ENCODE peak calls at places on chromosomes 7 and 10, in five cellular contexts. One of them, this sample, is unnamed.
A peak's percentile ranks its signal among the peaks of the same experiment; 100 is the strongest.

GRCh38 chr10:14723052-14723689 is 51.5 kb downstream of the FAM107B start:
- DNase-seq in Caco-2: no peak
- DNase-seq in body of pancreas: no peak
- DNase-seq in GM06990: no peak
- DNase-seq in heart right ventricle: no peak
- DNase-seq in this sample: no peak

GRCh38 chr10:132482090-132482489 is 55.5 kb upstream of the INPP5A start:
- DNase-seq in Caco-2: no peak
- DNase-seq in body of pancreas: no peak
- DNase-seq in GM06990: no peak
- DNase-seq in heart right ventricle: no peak
- DNase-seq in this sample: peak; percentile 88

GRCh38 chr10:119413738-119414611 is 128.5 kb downstream of the RGS10 start:
- DNase-seq in Caco-2: peak; percentile 77
- DNase-seq in body of pancreas: peak; percentile 21
- DNase-seq in GM06990: no peak
- DNase-seq in heart right ventricle: peak; percentile 67
- DNase-seq in this sample: peak; percentile 87

GRCh38 chr7:85030893-85031292 is 156.0 kb downstream of the SEMA3D start:
- DNase-seq in Caco-2: peak; percentile 26
- DNase-seq in body of pancreas: no peak
- DNase-seq in GM06990: no peak
- DNase-seq in heart right ventricle: no peak
- DNase-seq in this sample: no peak

GRCh38 chr7:82382276-82382675 is 61.3 kb downstream of the CACNA2D1 start:
- DNase-seq in Caco-2: no peak
- DNase-seq in body of pancreas: no peak
- DNase-seq in GM06990: no peak
- DNase-seq in heart right ventricle: no peak
- DNase-seq in this sample: no peak

GRCh38 chr7:64951250-64951848 is 39.5 kb downstream of the ZNF117 start:
- DNase-seq in Caco-2: peak; percentile 34
- DNase-seq in body of pancreas: no peak
- DNase-seq in GM06990: no peak
- DNase-seq in heart right ventricle: no peak
- DNase-seq in this sample: peak; percentile 7

GRCh38 chr7:28125381-28126046 is 55.1 kb downstream of the JAZF1 start:
- DNase-seq in Caco-2: no peak
- DNase-seq in body of pancreas: no peak
- DNase-seq in GM06990: no peak
- DNase-seq in heart right ventricle: no peak
- DNase-seq in this sample: no peak

GRCh38 chr7:44064791-44065430 is 456 bp downstream of the PGAM2 start:
- DNase-seq in Caco-2: no peak
- DNase-seq in body of pancreas: peak; percentile 56
- DNase-seq in GM06990: no peak
- DNase-seq in heart right ventricle: no peak
- DNase-seq in this sample: no peak

GRCh38 chr7:108034586-108034985 is 31.6 kb upstream of the LAMB1 start:
- DNase-seq in Caco-2: peak; percentile 85
- DNase-seq in body of pancreas: no peak
- DNase-seq in GM06990: no peak
- DNase-seq in heart right ventricle: no peak
- DNase-seq in this sample: no peak

GRCh38 chr10:71996598-71997371 is 32.6 kb downstream of the CHST3 start:
- DNase-seq in Caco-2: no peak
- DNase-seq in body of pancreas: no peak
- DNase-seq in GM06990: no peak
- DNase-seq in heart right ventricle: no peak
- DNase-seq in this sample: no peak

GRCh38 chr10:97334370-97335175 is at the start of gene FRAT2:
- DNase-seq in Caco-2: peak; percentile 93
- DNase-seq in body of pancreas: peak; percentile 94
- DNase-seq in GM06990: peak; percentile 92
- DNase-seq in heart right ventricle: peak; percentile 91
- DNase-seq in this sample: peak; percentile 74

GRCh38 chr7:42831051-42831952 is 80.6 kb downstream of the C7orf25 start:
- DNase-seq in Caco-2: peak; percentile 34
- DNase-seq in body of pancreas: peak; percentile 65
- DNase-seq in GM06990: no peak
- DNase-seq in heart right ventricle: peak; percentile 49
- DNase-seq in this sample: peak; percentile 26

GRCh38 chr7:102467581-102468415 is 3.0 kb downstream of the LRWD1 start:
- DNase-seq in Caco-2: no peak
- DNase-seq in body of pancreas: no peak
- DNase-seq in GM06990: peak; percentile 11
- DNase-seq in heart right ventricle: no peak
- DNase-seq in this sample: no peak

GRCh38 chr7:22404421-22405023 is 47.6 kb upstream of the RAPGEF5 start:
- DNase-seq in Caco-2: no peak
- DNase-seq in body of pancreas: no peak
- DNase-seq in GM06990: no peak
- DNase-seq in heart right ventricle: no peak
- DNase-seq in this sample: no peak

GRCh38 chr7:31343516-31344305 is 3.2 kb upstream of the NEUROD6 start:
- DNase-seq in Caco-2: no peak
- DNase-seq in body of pancreas: no peak
- DNase-seq in GM06990: no peak
- DNase-seq in heart right ventricle: no peak
- DNase-seq in this sample: no peak

GRCh38 chr7:66967029-66967428 is 28.4 kb downstream of the SBDS start:
- DNase-seq in Caco-2: no peak
- DNase-seq in body of pancreas: no peak
- DNase-seq in GM06990: no peak
- DNase-seq in heart right ventricle: no peak
- DNase-seq in this sample: no peak

GRCh38 chr10:116708386-116708785 is 34.0 kb downstream of the HSPA12A start:
- DNase-seq in Caco-2: no peak
- DNase-seq in body of pancreas: no peak
- DNase-seq in GM06990: no peak
- DNase-seq in heart right ventricle: no peak
- DNase-seq in this sample: peak; percentile 31

GRCh38 chr10:92434385-92434784 is 139.5 kb downstream of the IDE start:
- DNase-seq in Caco-2: no peak
- DNase-seq in body of pancreas: no peak
- DNase-seq in GM06990: no peak
- DNase-seq in heart right ventricle: no peak
- DNase-seq in this sample: no peak

GRCh38 chr10:70541738-70542564 is 60.6 kb downstream of the PRF1 start:
- DNase-seq in Caco-2: no peak
- DNase-seq in body of pancreas: no peak
- DNase-seq in GM06990: no peak
- DNase-seq in heart right ventricle: no peak
- DNase-seq in this sample: no peak

GRCh38 chr10:22325272-22325947 is 4.5 kb downstream of the BMI1 start:
- DNase-seq in Caco-2: peak; percentile 89
- DNase-seq in body of pancreas: peak; percentile 81
- DNase-seq in GM06990: peak; percentile 73
- DNase-seq in heart right ventricle: peak; percentile 80
- DNase-seq in this sample: no peak

GRCh38 chr10:78224602-78225001 is 190.9 kb downstream of the RPS24 start:
- DNase-seq in Caco-2: no peak
- DNase-seq in body of pancreas: no peak
- DNase-seq in GM06990: no peak
- DNase-seq in heart right ventricle: no peak
- DNase-seq in this sample: peak; percentile 44

GRCh38 chr10:27525819-27526218 is 21.7 kb downstream of the RAB18 start:
- DNase-seq in Caco-2: no peak
- DNase-seq in body of pancreas: no peak
- DNase-seq in GM06990: no peak
- DNase-seq in heart right ventricle: no peak
- DNase-seq in this sample: peak; percentile 14

GRCh38 chr7:155908385-155908784 is 96.1 kb upstream of the SHH start:
- DNase-seq in Caco-2: no peak
- DNase-seq in body of pancreas: no peak
- DNase-seq in GM06990: no peak
- DNase-seq in heart right ventricle: no peak
- DNase-seq in this sample: no peak

GRCh38 chr7:55964802-55965470 is 551 bp downstream of the NIPSNAP2 start:
- DNase-seq in Caco-2: peak; percentile 91
- DNase-seq in body of pancreas: peak; percentile 86
- DNase-seq in GM06990: peak; percentile 75
- DNase-seq in heart right ventricle: peak; percentile 86
- DNase-seq in this sample: no peak

GRCh38 chr7:130756316-130756715 is 22.3 kb upstream of the KLF14 start:
- DNase-seq in Caco-2: no peak
- DNase-seq in body of pancreas: no peak
- DNase-seq in GM06990: no peak
- DNase-seq in heart right ventricle: no peak
- DNase-seq in this sample: no peak

GRCh38 chr10:17814981-17815380 is 5.8 kb downstream of the MRC1 start:
- DNase-seq in Caco-2: no peak
- DNase-seq in body of pancreas: no peak
- DNase-seq in GM06990: no peak
- DNase-seq in heart right ventricle: no peak
- DNase-seq in this sample: no peak

GRCh38 chr10:120436431-120437142 is 20.4 kb upstream of the PLPP4 start:
- DNase-seq in Caco-2: no peak
- DNase-seq in body of pancreas: no peak
- DNase-seq in GM06990: no peak
- DNase-seq in heart right ventricle: no peak
- DNase-seq in this sample: no peak

GRCh38 chr7:158388928-158389327 is 198.7 kb downstream of the PTPRN2 start:
- DNase-seq in Caco-2: no peak
- DNase-seq in body of pancreas: no peak
- DNase-seq in GM06990: no peak
- DNase-seq in heart right ventricle: no peak
- DNase-seq in this sample: no peak

GRCh38 chr10:92850186-92850585 is 1.9 kb downstream of the EXOC6 start:
- DNase-seq in Caco-2: no peak
- DNase-seq in body of pancreas: no peak
- DNase-seq in GM06990: no peak
- DNase-seq in heart right ventricle: no peak
- DNase-seq in this sample: no peak

GRCh38 chr10:125093199-125093841 is 67.0 kb downstream of the CTBP2 start:
- DNase-seq in Caco-2: peak; percentile 18
- DNase-seq in body of pancreas: peak; percentile 48
- DNase-seq in GM06990: no peak
- DNase-seq in heart right ventricle: peak; percentile 66
- DNase-seq in this sample: no peak

GRCh38 chr7:73668103-73668937 is 689 bp downstream of the VPS37D start:
- DNase-seq in Caco-2: no peak
- DNase-seq in body of pancreas: peak; percentile 16
- DNase-seq in GM06990: no peak
- DNase-seq in heart right ventricle: no peak
- DNase-seq in this sample: no peak

GRCh38 chr10:119253433-119254174 is 46.2 kb downstream of the GRK5 start:
- DNase-seq in Caco-2: peak; percentile 82
- DNase-seq in body of pancreas: peak; percentile 34
- DNase-seq in GM06990: no peak
- DNase-seq in heart right ventricle: peak; percentile 73
- DNase-seq in this sample: peak; percentile 86

DNA sequence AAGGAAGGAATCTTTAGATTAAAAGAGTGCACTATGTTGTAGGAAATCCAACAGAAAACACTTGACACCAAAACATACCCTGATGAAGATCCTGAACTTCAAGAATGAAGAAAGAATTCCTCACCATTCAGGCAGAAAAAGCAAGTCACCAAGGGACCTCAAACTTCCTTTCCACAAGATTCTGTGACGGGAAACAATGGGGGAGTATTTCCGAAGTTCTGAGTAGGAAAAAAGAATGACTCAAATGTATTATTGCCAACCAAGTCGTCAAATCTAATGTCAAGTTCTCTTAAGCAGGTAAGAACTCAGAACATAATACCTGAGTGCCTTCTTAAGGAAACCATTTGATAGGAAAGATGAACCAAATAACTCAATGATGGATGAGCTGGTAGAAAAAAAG is 44.7 kb upstream of the MTURN start:
- DNase-seq in Caco-2: no peak
- DNase-seq in body of pancreas: no peak
- DNase-seq in GM06990: no peak
- DNase-seq in heart right ventricle: no peak
- DNase-seq in this sample: no peak
- H3K4me3 ChIP-seq in Caco-2: no peak overlapping the region
- H3K4me3 ChIP-seq in body of pancreas: no peak overlapping the region
- H3K4me3 ChIP-seq in GM06990: no peak overlapping the region
- H3K4me3 ChIP-seq in heart right ventricle: no peak overlapping the region
- H3K4me3 ChIP-seq in this sample: no peak overlapping the region

GRCh38 chr10:66980276-66980675 is 54.4 kb downstream of the LRRTM3 start:
- DNase-seq in Caco-2: no peak
- DNase-seq in body of pancreas: no peak
- DNase-seq in GM06990: no peak
- DNase-seq in heart right ventricle: no peak
- DNase-seq in this sample: no peak
- H3K4me3 ChIP-seq in Caco-2: no peak overlapping the region
- H3K4me3 ChIP-seq in body of pancreas: no peak overlapping the region
- H3K4me3 ChIP-seq in GM06990: no peak overlapping the region
- H3K4me3 ChIP-seq in heart right ventricle: no peak overlapping the region
- H3K4me3 ChIP-seq in this sample: no peak overlapping the region

DNA sequence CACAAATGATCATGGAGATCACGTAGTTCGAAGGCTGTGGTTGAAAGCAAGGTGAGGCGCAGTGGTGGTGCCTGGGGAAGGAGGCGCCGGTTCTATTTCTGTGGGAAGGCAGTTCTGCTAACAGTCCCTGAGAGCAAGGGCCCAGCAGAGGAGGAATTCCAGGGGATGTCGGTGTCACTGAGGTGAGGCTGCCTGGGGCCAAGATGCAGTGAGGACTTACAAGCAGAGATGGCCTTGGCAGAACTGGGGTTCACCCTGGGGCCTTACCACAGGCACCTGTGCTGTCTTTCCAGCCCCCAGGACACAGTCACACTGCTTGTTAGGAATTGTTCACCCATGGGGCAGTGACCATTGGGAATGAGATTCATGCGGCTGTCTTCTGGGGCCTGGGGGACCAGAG is 26.7 kb downstream of the GBX1 start:
- DNase-seq in Caco-2: no peak
- DNase-seq in body of pancreas: no peak
- DNase-seq in GM06990: no peak
- DNase-seq in heart right ventricle: no peak
- DNase-seq in this sample: no peak
- H3K4me3 ChIP-seq in Caco-2: no peak overlapping the region
- H3K4me3 ChIP-seq in body of pancreas: no peak overlapping the region
- H3K4me3 ChIP-seq in GM06990: no peak overlapping the region
- H3K4me3 ChIP-seq in heart right ventricle: no peak overlapping the region
- H3K4me3 ChIP-seq in this sample: no peak overlapping the region

DNA sequence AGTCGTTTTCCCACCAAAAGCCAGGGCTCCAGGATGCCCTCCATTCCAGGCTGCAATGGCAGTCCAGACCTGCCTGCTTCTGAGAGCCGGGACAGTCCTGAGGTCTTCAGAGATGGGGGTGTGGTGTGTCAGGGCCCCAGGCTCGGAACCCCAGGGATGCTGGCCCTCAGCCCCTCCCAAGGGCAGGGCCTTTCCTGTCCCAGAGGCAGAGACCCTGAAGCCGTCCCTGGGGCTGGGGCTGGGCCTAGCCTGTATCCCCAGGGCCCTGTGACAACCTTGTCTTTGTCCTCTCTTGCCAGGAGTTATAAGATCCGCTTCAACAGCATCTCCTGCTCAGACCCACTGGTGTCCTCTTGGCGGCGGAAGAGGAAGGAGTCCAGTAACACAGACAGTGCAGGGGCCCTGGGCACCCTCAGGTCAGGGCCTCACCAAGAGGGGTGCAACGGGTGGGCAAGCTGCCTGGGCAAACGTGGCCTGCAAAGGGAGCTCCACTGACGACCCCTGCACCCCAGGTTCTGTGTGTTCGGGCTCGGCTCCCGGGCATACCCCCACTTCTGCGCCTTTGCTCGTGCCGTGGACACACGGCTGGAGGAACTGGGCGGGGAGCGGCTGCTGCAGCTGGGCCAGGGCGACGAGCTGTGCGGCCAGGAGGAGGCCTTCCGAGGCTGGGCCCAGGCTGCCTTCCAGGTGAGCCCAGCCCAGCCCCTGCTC is 15.9 kb downstream of the NOS3 start:
- DNase-seq in Caco-2: no peak
- DNase-seq in body of pancreas: no peak
- DNase-seq in GM06990: no peak
- DNase-seq in heart right ventricle: no peak
- DNase-seq in this sample: no peak
- H3K4me3 ChIP-seq in Caco-2: no peak overlapping the region
- H3K4me3 ChIP-seq in body of pancreas: no peak overlapping the region
- H3K4me3 ChIP-seq in GM06990: no peak overlapping the region
- H3K4me3 ChIP-seq in heart right ventricle: no peak overlapping the region
- H3K4me3 ChIP-seq in this sample: no peak overlapping the region